ENCODE peak calls at places on chromosomes 13 and 19, in five cellular contexts. B is Karpas-422; K is iPS DF 6.9; L is stimulated activated naive CD4-positive, alpha-beta T cell treated with Interleukin-2 at 50 U/mL for 16 hours; J is foreskin fibroblast. G is an unnamed sample.

GRCh38 chr19:6044056-6044805 is 66.1 kb downstream of the RFX2 start:
- DNase-seq in J (no peak), L (no peak), B (no peak), K (no peak), G (no peak)

GRCh38 chr13:73865027-73865426 is 269.2 kb downstream of the KLF12 start:
- DNase-seq in B (no peak), L (no peak), K (no peak), J (no peak), G (no peak)

GRCh38 chr19:4519521-4520277 is 1.4 kb upstream of the PLIN4 start:
- DNase-seq in L (no peak), K (no peak), J (no peak), B (no peak), G (no peak)

GRCh38 chr13:108921238-108921637 is 291.8 kb downstream of the MYO16 start:
- DNase-seq in B (no peak), K (no peak), J (no peak), L (no peak), G (no peak)

GRCh38 chr19:18340990-18341868 is 831 bp downstream of the PGPEP1 start:
- DNase-seq in L (peak), K (no peak), J (peak), B (peak), G (peak)

GRCh38 chr13:104847863-104848262 is 1687.6 kb downstream of the EFNB2 start:
- DNase-seq in J (no peak), B (no peak), K (no peak), L (no peak), G (no peak)

GRCh38 chr19:1082165-1082927 is 12.8 kb downstream of the POLR2E start:
- DNase-seq in K (no peak), B (peak), L (peak), J (peak), G (peak)

GRCh38 chr19:41934849-41935374 is 6.7 kb upstream of the ERFL start:
- DNase-seq in J (peak), K (no peak), B (peak), L (peak), G (peak)

G was measured in T-helper 2 cell treated with Interferon-gamma antibody and Interleukin-4, amounts not matched to agents 5 μg/mL and 100 μg/mL, for 36 hours.